ENCODE peak calls at places on chromosomes 6 and 20, in six cellular contexts. C is dermis blood vessel endothelial cell, V is nephron progenitor cell, K is NCI-H2171 treated with DMSO at 0.1 percent for 48 hours, O is bronchial epithelial cell, E is MV-4-11. H is an unnamed sample.

GRCh38 chr6:168901076-168901475 is 352.6 kb downstream of the THBS2 start:
- DNase-seq in O (no peak), E (no peak), C (no peak), V (no peak), K (no peak), H (no peak)

GRCh38 chr6:27889628-27890315 is 22.4 kb downstream of the OR2B2 start:
- DNase-seq in V (no peak), E (peak), C (no peak), O (no peak), K (no peak), H (no peak)

GRCh38 chr20:60584221-60584620 is 626.0 kb downstream of the CDH26 start:
- DNase-seq in K (no peak), O (peak), E (no peak), V (no peak), C (no peak), H (no peak)

GRCh38 chr6:155517282-155517681 is 61.6 kb upstream of the NOX3 start:
- DNase-seq in O (no peak), K (no peak), C (no peak), V (no peak), E (no peak), H (no peak)

GRCh38 chr6:137403855-137404254 is 90.3 kb downstream of the OLIG3 start:
- DNase-seq in K (no peak), O (no peak), V (no peak), E (no peak), C (no peak), H (no peak)

GRCh38 chr6:151051164-151051563 is 185.7 kb downstream of the MTHFD1L start:
- DNase-seq in V (no peak), E (no peak), O (no peak), K (no peak), C (no peak), H (no peak)

GRCh38 chr20:62884556-62884955 is 22.9 kb upstream of the TCFL5 start:
- DNase-seq in C (no peak), O (no peak), V (no peak), E (no peak), K (no peak), H (no peak)

GRCh38 chr6:5813625-5814027 is 193.1 kb downstream of the NRN1 start:
- DNase-seq in C (no peak), O (no peak), V (no peak), K (no peak), E (peak), H (no peak)

GRCh38 chr6:4732691-4733315 is 43.4 kb upstream of the CDYL start:
- DNase-seq in K (peak), V (peak), E (no peak), O (peak), C (peak), H (peak)

GRCh38 chr20:50015993-50016770 is 33.4 kb downstream of the SNAI1 start:
- DNase-seq in O (no peak), E (no peak), C (no peak), V (peak), K (peak), H (no peak)

GRCh38 chr6:80211295-80211694 is 104.8 kb downstream of the BCKDHB start:
- DNase-seq in K (no peak), E (no peak), C (no peak), O (peak), V (no peak), H (no peak)

GRCh38 chr20:47642624-47643023 is 140.9 kb downstream of the NCOA3 start:
- DNase-seq in K (no peak), C (no peak), O (no peak), E (no peak), V (no peak), H (no peak)

GRCh38 chr20:59518881-59519706 is 85.2 kb upstream of the PHACTR3 start:
- DNase-seq in O (peak), E (peak), C (peak), V (peak), K (peak), H (peak)